ENCODE peak calls at places on chromosomes 11 and 22, in six cellular contexts. E is stimulated activated CD4-positive, alpha-beta T cell treated with anti-CD3 and anti-CD28 coated beads, Interleukin-1b, Interleukin-23, amount 100 ng/mL, for 1 hour; G is T follicular helper cell; L is left lung; H is NCI-H345; K is T-helper 1 cell. P is an unnamed sample.

GRCh38 chr11:73393011-73393380 is 16.8 kb downstream of the RELT start:
- DNase-seq in E (no peak), H (no peak), L (no peak), K (no peak), G (no peak), P (no peak)

GRCh38 chr22:27993201-27993635 is 74.2 kb upstream of the PITPNB start:
- DNase-seq in L (peak), E (no peak), G (no peak), H (no peak), K (no peak), P (no peak)

GRCh38 chr22:20495861-20496681 is 476 bp upstream of the KLHL22 start:
- DNase-seq in H (peak), L (peak), E (peak), G (peak), K (peak), P (peak)

GRCh38 chr11:8810331-8811301 is 100.4 kb upstream of the AKIP1 start:
- DNase-seq in L (peak), K (no peak), H (peak), G (no peak), E (no peak), P (peak)

GRCh38 chr11:44661311-44661717 is 65.4 kb upstream of the TSPAN18 start:
- DNase-seq in E (no peak), G (no peak), H (no peak), K (no peak), L (no peak), P (no peak)

GRCh38 chr22:24592846-24593809 is at the start of gene LRRC75B:
- DNase-seq in G (no peak), H (peak), L (peak), K (no peak), E (no peak), P (peak)

GRCh38 chr11:65644837-65645236 is 6.9 kb downstream of the SIPA1 start:
- DNase-seq in E (no peak), G (no peak), K (no peak), H (no peak), L (no peak), P (no peak)

GRCh38 chr11:1502971-1503707 is 16.6 kb upstream of the MOB2 start:
- DNase-seq in E (no peak), H (no peak), K (no peak), L (no peak), G (no peak), P (no peak)

GRCh38 chr11:105092255-105093239 is 47.0 kb downstream of the CARD18 start:
- DNase-seq in H (no peak), G (no peak), L (no peak), E (no peak), K (no peak), P (no peak)

GRCh38 chr11:22466809-22467208 is 128.6 kb downstream of the SLC17A6 start:
- DNase-seq in G (no peak), E (no peak), H (no peak), L (no peak), K (no peak), P (no peak)

GRCh38 chr11:44361883-44362282 is 51.9 kb upstream of the ALX4 start:
- DNase-seq in E (no peak), G (no peak), K (no peak), L (no peak), H (no peak), P (no peak)

GRCh38 chr11:123306531-123306930 is 111.5 kb upstream of the CLMP start:
- DNase-seq in G (no peak), H (no peak), L (no peak), K (no peak), E (no peak), P (no peak)

GRCh38 chr22:40036591-40037225 is 42.0 kb downstream of the FAM83F start:
- DNase-seq in L (peak), H (peak), G (peak), E (no peak), K (peak), P (peak)

GRCh38 chr11:47004595-47005033 is 68.1 kb downstream of the CSTPP1 start:
- DNase-seq in H (no peak), G (no peak), K (no peak), L (peak), E (no peak), P (no peak)

GRCh38 chr11:116503216-116504160 is 269.3 kb downstream of the BUD13 start:
- DNase-seq in L (no peak), G (no peak), K (no peak), E (no peak), H (no peak), P (no peak)

GRCh38 chr11:93221539-93221938 is 23.7 kb upstream of the SLC36A4 start:
- DNase-seq in G (no peak), L (no peak), H (peak), E (no peak), K (no peak), P (no peak)

GRCh38 chr11:31641477-31642062 is 132.0 kb downstream of the ELP4 start:
- DNase-seq in H (peak), K (no peak), E (no peak), G (no peak), L (no peak), P (no peak)

GRCh38 chr22:27242917-27243589 is 558.5 kb downstream of the MN1 start:
- DNase-seq in E (no peak), L (no peak), K (no peak), G (no peak), H (no peak), P (no peak)

GRCh38 chr22:35399678-35400334 is at the start of gene MCM5:
- DNase-seq in G (peak), L (peak), K (peak), E (peak), H (peak), P (peak)

GRCh38 chr11:10305964-10306918 is 1.4 kb downstream of the ADM start:
- DNase-seq in G (no peak), H (peak), K (no peak), E (no peak), L (no peak), P (peak)

GRCh38 chr22:27507935-27508504 is 293.5 kb downstream of the MN1 start:
- DNase-seq in H (no peak), E (no peak), G (no peak), K (no peak), L (no peak), P (no peak)

GRCh38 chr11:104573431-104573830 is 324.8 kb downstream of the CASP12 start:
- DNase-seq in G (no peak), H (no peak), L (no peak), K (no peak), E (no peak), P (no peak)

GRCh38 chr22:37432708-37433054 is 5.4 kb upstream of the ELFN2 start:
- DNase-seq in E (no peak), K (no peak), H (no peak), G (no peak), L (no peak), P (no peak)

GRCh38 chr11:36412781-36413383 is 97.2 kb downstream of the TRAF6 start:
- DNase-seq in G (no peak), L (no peak), K (no peak), H (no peak), E (no peak), P (no peak)

GRCh38 chr11:61303725-61304124 is 8.6 kb upstream of the VWCE start:
- DNase-seq in G (no peak), H (no peak), E (no peak), K (no peak), L (no peak), P (no peak)

GRCh38 chr22:44661659-44662569 is 40.1 kb upstream of the PRR5 start:
- DNase-seq in E (no peak), K (no peak), L (no peak), G (no peak), H (no peak), P (no peak)

GRCh38 chr11:26947904-26948639 is 45.8 kb upstream of the FIBIN start:
- DNase-seq in H (no peak), L (no peak), G (no peak), E (no peak), K (no peak), P (no peak)

GRCh38 chr11:31106326-31106725 is 263.2 kb downstream of the DCDC1 start:
- DNase-seq in E (no peak), L (no peak), H (peak), G (no peak), K (no peak), P (no peak)